ENCODE peak calls at places on chromosomes 5 and 9, in four cellular contexts. P is DND-41, N is SK-N-MC, U is fibroblast of lung. J is an unnamed sample.

GRCh38 chr5:1725641-1726468 is 73.8 kb downstream of the MRPL36 start:
- DNase-seq in P (no peak), N (no peak), U (no peak), J (peak; percentile 11)

GRCh38 chr9:76704601-76705204 is 59.5 kb upstream of the PCA3 start:
- DNase-seq in P (no peak), U (peak; percentile 92), N (peak; percentile 60), J (no peak)

GRCh38 chr5:103259705-103260355 is 1.3 kb downstream of the MACIR start:
- DNase-seq in P (no peak), N (peak; percentile 24), U (peak; percentile 46), J (peak; percentile 70)

GRCh38 chr5:97425511-97425910 is 242.5 kb upstream of the RIOK2 start:
- DNase-seq in N (no peak), U (peak; percentile 2), P (no peak), J (no peak)

GRCh38 chr5:175261098-175261497 is 182.9 kb downstream of the DRD1 start:
- DNase-seq in N (no peak), U (no peak), P (no peak), J (no peak)

GRCh38 chr5:167555771-167556170 is 735.7 kb upstream of the WWC1 start:
- DNase-seq in U (no peak), N (no peak), P (no peak), J (no peak)

GRCh38 chr5:78907255-78907886 is 77.7 kb downstream of the ARSB start:
- DNase-seq in U (peak; percentile 99), N (no peak), P (peak; percentile 37), J (no peak)

GRCh38 chr5:151150484-151151262 is 6.9 kb downstream of the ANXA6 start:
- DNase-seq in P (peak; percentile 84), N (no peak), U (peak; percentile 21), J (peak; percentile 39)

GRCh38 chr9:114307323-114308250 is 15.3 kb upstream of the ORM1 start:
- DNase-seq in N (no peak), U (peak; percentile 59), P (no peak), J (peak; percentile 11)

GRCh38 chr9:68822596-68823165 is 117.6 kb downstream of the PIP5K1B start:
- DNase-seq in U (no peak), P (no peak), N (no peak), J (peak; percentile 44)

GRCh38 chr5:139930406-139930805 is 112.7 kb downstream of the NRG2 start:
- DNase-seq in U (no peak), P (no peak), N (no peak), J (no peak)

GRCh38 chr5:89117131-89117644 is 234.2 kb upstream of the MEF2C start:
- DNase-seq in N (no peak), P (no peak), U (peak; percentile 46), J (peak; percentile 54)

GRCh38 chr5:116944171-116944570 is 369.5 kb upstream of the SEMA6A start:
- DNase-seq in U (peak; percentile 5), P (no peak), N (peak; percentile 73), J (peak; percentile 35)

GRCh38 chr5:111447099-111447498 is 65.2 kb downstream of the STARD4 start:
- DNase-seq in U (peak; percentile 38), N (no peak), P (no peak), J (no peak)

GRCh38 chr9:113892861-113893491 is 16.9 kb downstream of the ZNF618 start:
- DNase-seq in U (no peak), P (no peak), N (no peak), J (no peak)

GRCh38 chr9:98034593-98035546 is 21.7 kb upstream of the NANS start:
- DNase-seq in U (peak; percentile 45), N (peak; percentile 45), P (peak; percentile 84), J (peak; percentile 92)

GRCh38 chr5:174328626-174329299 is 283.3 kb downstream of the NSG2 start:
- DNase-seq in P (no peak), N (no peak), U (peak; percentile 62), J (no peak)

GRCh38 chr5:94674841-94675382 is 56.4 kb downstream of the SLF1 start:
- DNase-seq in P (no peak), N (no peak), U (peak; percentile 14), J (no peak)

GRCh38 chr5:10975915-10976314 is 214.9 kb upstream of the DAP start:
- DNase-seq in U (peak; percentile 82), P (peak; percentile 11), N (no peak), J (no peak)

DNA sequence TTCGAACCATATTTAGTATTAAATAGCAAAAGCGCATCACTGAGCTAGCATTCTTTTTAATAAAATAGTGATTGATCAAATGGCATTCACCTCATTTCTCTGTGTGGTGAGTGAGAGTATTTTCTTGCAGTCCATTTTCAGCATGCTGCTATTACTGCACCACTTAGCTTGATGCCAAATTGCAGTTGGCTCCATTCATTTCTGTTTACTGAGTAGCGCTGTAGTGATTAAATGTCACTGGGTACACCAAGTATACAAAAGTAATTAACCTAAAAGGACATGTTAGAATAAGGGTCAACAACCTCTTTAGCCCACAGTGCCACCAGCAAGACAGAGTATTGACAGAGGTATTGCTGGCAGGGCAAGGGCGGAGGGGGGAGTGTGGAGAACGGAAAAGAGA is 122.0 kb downstream of the TLE4 start:
- DNase-seq in P (no peak), N (no peak), U (no peak), J (no peak)
- H3K9ac ChIP-seq in P (no peak overlapping the region), N (no peak overlapping the region), U (no peak overlapping the region), J (no peak overlapping the region)

GRCh38 chr9:4147476-4148214 is 152.2 kb downstream of the GLIS3 start:
- DNase-seq in N (no peak), U (peak; percentile 46), P (no peak), J (peak; percentile 32)

GRCh38 chr9:4145482-4145881 is 154.4 kb downstream of the GLIS3 start:
- DNase-seq in U (no peak), N (no peak), P (no peak), J (no peak)

GRCh38 chr9:4146293-4146692 is 153.6 kb downstream of the GLIS3 start:
- DNase-seq in U (no peak), N (no peak), P (no peak), J (no peak)

GRCh38 chr9:4143951-4144717 is 155.7 kb downstream of the GLIS3 start:
- DNase-seq in P (no peak), U (peak; percentile 82), N (no peak), J (no peak)

DNA sequence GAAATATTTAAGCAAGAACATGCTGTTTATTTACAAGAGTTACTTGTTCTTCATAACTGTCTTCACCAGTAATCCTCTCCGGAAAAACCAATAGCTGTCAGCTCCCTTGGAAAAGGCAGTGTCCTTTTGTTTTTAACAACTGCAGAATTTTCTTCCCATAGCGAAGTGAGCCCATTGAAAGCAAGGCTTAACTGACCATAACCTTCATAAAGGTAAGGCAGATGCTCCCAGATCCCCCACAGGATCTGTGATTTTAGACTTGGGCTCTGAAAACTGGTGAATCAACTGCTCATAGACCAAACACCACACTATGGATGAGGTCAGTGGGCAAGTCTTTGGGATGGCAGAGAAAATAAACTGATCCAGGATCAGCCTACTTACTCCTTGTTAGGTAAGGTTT is 155.0 kb downstream of the GLIS3 start:
- DNase-seq in N (no peak), P (no peak), U (peak; percentile 27), J (no peak)
- H3K9ac ChIP-seq in N (no peak overlapping the region), P (no peak overlapping the region), U (peak overlapping the region; percentile 32), J (no peak overlapping the region)

DNA sequence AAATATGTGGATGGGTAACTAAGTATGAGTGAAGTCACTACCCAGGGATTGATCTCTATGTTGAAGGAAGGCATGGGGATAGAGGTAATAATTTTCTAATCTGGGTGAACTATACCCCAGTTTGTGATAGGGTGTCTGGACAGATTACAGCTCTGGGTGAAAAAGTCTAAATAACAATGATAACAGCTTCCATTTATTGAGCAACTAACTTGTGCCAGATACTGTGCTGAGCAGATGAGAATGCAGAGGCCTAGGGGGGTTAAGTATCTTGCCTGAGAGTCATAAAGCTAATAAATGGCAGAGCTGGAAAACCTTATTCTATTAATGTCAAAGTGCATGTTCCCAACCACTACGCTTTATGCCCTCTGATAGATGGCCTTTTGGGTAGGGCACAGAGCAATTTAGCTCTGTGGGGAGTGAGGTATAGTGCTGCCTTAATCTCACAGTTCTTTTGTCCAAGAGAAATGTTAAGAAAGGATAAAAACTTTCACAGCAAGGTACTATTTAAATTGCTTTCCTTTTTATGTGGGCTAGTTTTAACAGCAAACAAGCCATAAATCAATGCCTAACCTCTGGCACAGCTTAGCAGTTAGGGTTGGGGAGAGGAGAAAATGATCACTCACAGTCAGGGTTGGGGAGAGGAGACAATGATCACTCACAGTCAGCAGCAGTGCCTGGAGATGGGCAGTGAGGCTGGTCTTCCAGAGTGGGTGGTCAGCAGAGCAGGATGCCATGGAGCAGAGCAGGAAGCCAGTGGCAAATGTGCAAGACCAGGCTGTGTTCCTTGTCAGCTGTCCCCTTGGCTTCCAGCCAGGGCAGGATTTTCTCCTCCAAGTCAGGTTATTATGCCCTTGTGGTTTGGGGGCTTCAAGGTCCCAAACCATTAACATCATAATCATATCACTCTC is 187.0 kb downstream of the CARTPT start:
- DNase-seq in P (no peak), N (no peak), U (peak; percentile 26), J (no peak)
- H3K9ac ChIP-seq in P (no peak overlapping the region), N (no peak overlapping the region), U (no peak overlapping the region), J (no peak overlapping the region)

DNA sequence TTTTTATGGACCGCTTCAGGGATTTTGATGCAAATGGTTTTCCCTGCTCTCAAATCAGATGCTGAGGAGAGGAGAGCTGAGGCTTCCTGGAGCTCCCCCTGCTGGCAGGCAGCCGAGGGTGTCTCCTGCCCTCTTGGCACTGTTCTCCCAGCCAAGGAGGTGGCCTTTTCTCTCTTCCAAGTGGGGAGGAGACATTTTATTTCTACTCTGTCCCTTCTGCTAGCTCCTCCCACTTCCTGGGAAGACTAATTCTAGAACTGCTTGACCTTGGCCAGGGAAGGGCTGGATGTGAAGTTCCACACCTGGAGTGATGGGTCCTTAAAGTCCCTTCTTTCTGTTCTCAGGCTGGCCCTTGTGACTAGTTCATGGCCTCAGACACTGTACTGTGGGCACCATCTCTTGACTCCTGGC is 31.8 kb downstream of the PTPA start:
- DNase-seq in U (peak; percentile 90), P (peak; percentile 76), N (no peak), J (peak; percentile 91)
- H3K9ac ChIP-seq in U (peak overlapping the region; percentile 47), P (no peak overlapping the region), N (no peak overlapping the region), J (peak overlapping the region; percentile 22)

GRCh38 chr5:73452215-73452614 is 3.6 kb upstream of the FOXD1 start:
- DNase-seq in U (no peak), N (no peak), P (no peak), J (no peak)
- H3K9ac ChIP-seq in U (no peak overlapping the region), N (no peak overlapping the region), P (no peak overlapping the region), J (no peak overlapping the region)

GRCh38 chr5:71771191-71771590 is 52.1 kb downstream of the CARTPT start:
- DNase-seq in N (no peak), P (no peak), U (no peak), J (no peak)
- H3K9ac ChIP-seq in N (no peak overlapping the region), P (no peak overlapping the region), U (no peak overlapping the region), J (no peak overlapping the region)

GRCh38 chr9:14992516-14992915 is 82.3 kb upstream of the FREM1 start:
- DNase-seq in P (peak; percentile 9), N (peak; percentile 57), U (no peak), J (no peak)
- H3K9ac ChIP-seq in P (peak overlapping the region; percentile 59), N (peak overlapping the region; percentile 90), U (no peak overlapping the region), J (no peak overlapping the region)

DNA sequence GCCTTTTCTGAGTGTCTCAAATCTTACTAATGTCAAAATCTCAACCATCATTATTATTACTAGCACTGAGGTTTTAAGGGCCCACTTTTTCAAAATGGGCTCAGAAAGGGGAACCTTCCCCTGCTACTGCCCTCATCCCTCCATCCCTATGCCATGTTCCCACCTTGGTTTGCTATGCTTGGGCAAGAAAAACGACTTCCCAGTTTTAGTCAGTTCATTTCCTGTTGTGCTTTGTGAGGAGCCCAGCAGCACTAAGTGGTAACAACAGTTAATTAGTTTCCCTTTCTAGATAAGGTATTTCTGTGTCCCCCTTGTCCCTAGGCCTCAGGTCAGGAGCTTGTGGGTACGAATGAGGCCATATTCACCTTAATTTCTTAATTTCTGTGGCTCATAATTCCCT is 595.2 kb downstream of the RAB3C start:
- DNase-seq in P (no peak), U (no peak), N (no peak), J (no peak)
- H3K9ac ChIP-seq in P (no peak overlapping the region), U (no peak overlapping the region), N (no peak overlapping the region), J (no peak overlapping the region)

J was measured in colonic mucosa.